ENCODE peak calls at places on chromosome 14, in four cellular contexts. C, Z, R and G are unnamed samples.

GRCh38 chr14:22484638-22485037 is 104.4 kb downstream of the DAD1 start:
- DNase-seq in C (no peak), Z (no peak), R (no peak), G (no peak)

GRCh38 chr14:51507556-51508511 is 143.9 kb upstream of the FRMD6 start:
- DNase-seq in C (no peak), Z (peak; percentile 68), R (no peak), G (no peak)

GRCh38 chr14:68379510-68380303 is 413.2 kb downstream of the ZFP36L1 start:
- DNase-seq in C (no peak), Z (no peak), R (no peak), G (no peak)

GRCh38 chr14:94775875-94776217 is 5.9 kb upstream of the GSC start:
- DNase-seq in C (no peak), Z (no peak), R (no peak), G (no peak)

GRCh38 chr14:92105845-92106094 is 612 bp downstream of the ATXN3 start:
- DNase-seq in C (no peak), Z (no peak), R (peak; percentile 33), G (peak; percentile 5)

GRCh38 chr14:106491851-106492250 is 965.5 kb downstream of the TMEM121 start:
- DNase-seq in C (peak; percentile 27), Z (no peak), R (peak; percentile 21), G (no peak)

GRCh38 chr14:69505338-69506240 is 21.1 kb downstream of the PLEKHD1 start:
- DNase-seq in C (no peak), Z (no peak), R (no peak), G (peak; percentile 23)

GRCh38 chr14:66539034-66539433 is 31.1 kb downstream of the GPHN start:
- DNase-seq in C (no peak), Z (peak; percentile 10), R (no peak), G (no peak)

GRCh38 chr14:44812672-44813071 is 149.1 kb downstream of the KLHL28 start:
- DNase-seq in C (peak; percentile 11), Z (no peak), R (no peak), G (no peak)

GRCh38 chr14:76576047-76576741 is 185.1 kb upstream of the VASH1 start:
- DNase-seq in C (no peak), Z (no peak), R (no peak), G (no peak)
- TF ChIP-seq FOXJ3 in C (no peak), Z (no peak), R (no peak), G (no peak)

DNA sequence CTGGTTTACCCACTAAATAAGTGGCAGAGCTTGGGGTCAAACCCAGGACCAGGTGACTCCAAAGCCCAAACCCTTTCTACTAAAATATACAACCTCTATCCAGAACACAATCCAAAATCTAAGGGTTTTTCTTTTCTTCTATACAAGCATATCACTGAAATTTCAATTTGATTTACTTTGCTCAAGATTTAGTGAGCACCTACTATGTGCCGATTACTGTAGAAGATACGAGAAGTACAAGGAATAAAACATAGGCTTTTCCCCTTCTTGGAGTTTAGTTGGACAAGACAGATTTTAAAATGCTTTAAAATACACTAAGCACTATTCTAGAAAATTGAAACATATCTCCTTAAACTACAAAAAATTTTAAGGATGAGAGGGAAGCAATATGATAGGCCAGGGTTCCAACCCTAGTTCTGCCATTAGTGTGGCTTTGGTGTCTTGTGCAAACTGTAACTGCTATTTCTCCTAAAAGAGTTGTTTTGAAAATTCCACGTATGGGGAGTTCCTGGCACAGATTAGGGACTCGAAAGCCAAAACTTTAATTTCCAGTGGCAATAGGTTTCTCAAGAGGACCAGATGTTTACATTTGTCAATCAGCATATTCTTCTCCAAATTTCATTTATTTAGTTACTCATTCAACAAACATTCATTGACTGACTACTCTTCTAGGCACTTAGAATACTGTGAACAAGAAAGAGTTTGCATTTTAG is 2.6 kb downstream of the L3HYPDH start:
- DNase-seq in C (no peak), Z (no peak), R (no peak), G (peak; percentile 18)
- TF ChIP-seq FOXJ3 in C (no peak), Z (no peak), R (no peak), G (no peak)

DNA sequence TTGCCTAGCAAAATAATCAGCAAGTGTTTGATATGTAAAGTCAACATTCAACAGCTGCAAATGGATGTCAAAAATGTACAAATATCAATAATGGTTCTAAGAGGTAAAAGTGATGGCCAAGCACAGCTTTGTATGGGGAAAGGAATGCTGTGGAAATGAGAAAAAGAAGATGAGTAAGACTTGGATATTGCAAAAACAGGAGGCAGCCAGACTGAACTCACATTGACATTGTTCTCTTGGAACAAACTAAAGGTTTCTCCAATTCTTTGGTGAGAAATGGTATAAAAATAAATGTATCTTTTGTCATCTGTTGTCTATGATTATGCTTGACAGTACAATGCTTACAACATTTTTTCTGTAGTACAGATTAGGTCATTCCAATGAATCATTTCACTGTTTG is 465.8 kb downstream of the NOVA1 start:
- DNase-seq in C (no peak), Z (no peak), R (no peak), G (no peak)
- TF ChIP-seq FOXJ3 in C (no peak), Z (no peak), R (no peak), G (no peak)

GRCh38 chr14:38207830-38208815 is at the start of gene SSTR1:
- DNase-seq in C (peak; percentile 38), Z (no peak), R (no peak), G (peak; percentile 43)
- TF ChIP-seq FOXJ3 in C (no peak), Z (no peak), R (no peak), G (no peak)

DNA sequence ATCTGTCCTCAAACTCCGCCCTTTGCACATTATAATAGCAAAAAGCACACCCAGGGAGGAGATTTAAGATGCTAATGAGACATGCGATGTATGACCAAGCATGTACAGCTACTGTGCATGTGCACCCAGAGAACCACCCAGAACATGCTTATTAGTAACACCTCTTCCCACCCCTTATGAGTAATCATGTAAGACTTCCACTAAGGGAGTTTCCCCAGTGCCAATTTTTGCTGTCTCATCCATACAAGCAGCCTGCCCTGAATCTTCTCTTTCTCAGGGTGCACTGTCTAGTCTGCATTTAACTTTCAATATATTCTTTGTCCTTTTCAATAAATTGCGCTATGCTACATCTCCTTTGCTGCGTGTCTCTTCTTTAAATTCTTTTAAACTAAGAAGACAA is 830.0 kb upstream of the NOVA1 start:
- DNase-seq in C (no peak), Z (no peak), R (peak; percentile 2), G (no peak)
- TF ChIP-seq FOXJ3 in C (no peak), Z (no peak), R (no peak), G (no peak)

DNA sequence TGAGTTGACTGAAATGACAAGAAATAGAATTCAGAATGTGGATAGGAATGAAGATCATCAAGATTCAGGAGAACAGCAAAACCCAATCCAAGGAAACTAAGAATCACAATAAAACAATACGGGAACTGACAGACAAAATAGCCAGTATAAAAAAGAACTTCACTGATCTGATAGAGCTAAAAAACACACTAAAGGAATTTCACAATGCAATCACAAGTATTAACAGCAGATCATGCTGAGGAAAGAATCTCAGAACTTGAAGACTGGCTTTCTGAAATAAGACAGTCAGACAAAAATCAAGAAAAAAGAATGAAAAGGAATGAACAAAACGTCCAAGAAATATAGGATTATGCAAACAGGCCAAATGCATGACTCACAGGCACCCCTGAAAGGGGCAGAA is 15.3 kb upstream of the OR5AU1 start:
- DNase-seq in C (no peak), Z (no peak), R (no peak), G (no peak)
- TF ChIP-seq FOXJ3 in C (no peak), Z (no peak), R (no peak), G (no peak)

GRCh38 chr14:54207075-54207474 is 189.7 kb upstream of the CDKN3 start:
- DNase-seq in C (no peak), Z (no peak), R (no peak), G (no peak)
- TF ChIP-seq FOXJ3 in C (no peak), Z (no peak), R (no peak), G (no peak)

GRCh38 chr14:24508155-24508554 is at the start of gene CMA1:
- DNase-seq in C (no peak), Z (no peak), R (no peak), G (no peak)
- TF ChIP-seq FOXJ3 in C (no peak), Z (no peak), R (no peak), G (no peak)

GRCh38 chr14:105141026-105141425 is 27.6 kb downstream of the JAG2 start:
- DNase-seq in C (no peak), Z (no peak), R (no peak), G (no peak)

GRCh38 chr14:105141486-105142281 is 26.9 kb downstream of the JAG2 start:
- DNase-seq in C (peak; percentile 5), Z (no peak), R (no peak), G (no peak)

GRCh38 chr14:105143451-105144230 is 24.9 kb downstream of the JAG2 start:
- DNase-seq in C (peak; percentile 5), Z (peak; percentile 25), R (no peak), G (no peak)

GRCh38 chr14:105144231-105144665 is 24.3 kb downstream of the JAG2 start:
- DNase-seq in C (no peak), Z (no peak), R (no peak), G (no peak)

DNA sequence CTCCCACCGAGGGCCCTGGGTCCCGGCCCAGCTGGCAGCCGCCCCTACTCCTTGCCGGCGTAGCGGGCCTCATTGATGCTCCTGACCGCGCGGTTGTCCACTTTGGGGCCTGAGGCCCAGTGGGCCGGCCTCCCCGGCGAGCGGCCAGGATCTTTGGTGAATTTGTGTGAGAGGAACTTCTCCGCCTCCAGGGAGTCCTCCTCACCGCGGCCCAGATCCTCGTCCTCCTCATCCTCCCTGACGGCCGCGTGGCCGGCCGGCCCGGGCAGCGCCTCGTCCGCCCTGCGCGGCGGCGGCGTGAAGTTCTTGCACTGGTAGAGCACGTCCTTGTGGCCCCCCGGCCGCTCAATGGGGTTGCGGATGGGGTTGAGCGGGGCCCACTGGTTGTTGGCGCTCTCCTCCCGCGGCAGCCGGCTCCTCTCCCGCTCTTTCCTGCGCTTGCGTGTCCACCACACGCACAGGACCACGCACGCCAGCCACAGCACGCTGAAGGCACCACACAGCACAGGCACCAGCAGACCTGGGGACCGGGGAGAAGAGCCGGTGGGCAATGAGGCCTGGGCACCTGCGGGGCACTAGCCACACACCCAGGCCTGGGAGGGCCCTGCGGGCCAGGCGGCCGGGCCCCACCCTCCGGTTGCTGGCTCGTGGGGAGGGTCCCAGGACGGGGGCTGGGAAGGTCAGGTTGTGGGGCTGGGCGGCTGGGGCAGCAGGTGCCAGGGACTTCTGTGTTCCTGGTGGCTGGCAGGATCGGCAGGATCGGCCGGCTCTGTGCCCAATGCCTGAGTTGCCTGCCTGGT is 25.7 kb downstream of the JAG2 start:
- DNase-seq in C (peak; percentile 8), Z (peak; percentile 25), R (no peak), G (no peak)
- TF ChIP-seq FOXJ3 in C (no peak), Z (no peak), R (no peak), G (no peak)